ENCODE peak calls at places on chromosomes 6 and 20, in six cellular contexts. T is A549, U is H1, F is HepG2, M is GM12878, J is K562. L is an unnamed sample.

GRCh38 chr6:110495949-110496348 is 19.5 kb upstream of the SLC22A16 start:
- DNase-seq in T (no peak), U (no peak), F (no peak), M (no peak), J (peak), L (no peak)

GRCh38 chr20:54339093-54339492 is 131.2 kb downstream of the PFDN4 start:
- DNase-seq in T (no peak), U (no peak), F (no peak), M (no peak), J (no peak), L (no peak)

GRCh38 chr6:36131517-36132220 is 1.4 kb downstream of the MAPK13 start:
- DNase-seq in T (no peak), U (no peak), F (peak), M (peak), J (peak), L (peak)

GRCh38 chr6:100100776-100101175 is 106.8 kb upstream of the MCHR2 start:
- DNase-seq in T (no peak), U (no peak), F (no peak), M (no peak), J (no peak), L (no peak)

GRCh38 chr6:41546475-41546865 is 289 bp downstream of the FOXP4 start:
- DNase-seq in T (peak), U (no peak), F (no peak), M (no peak), J (no peak), L (no peak)

GRCh38 chr6:153872946-153873345 is 166.1 kb upstream of the OPRM1 start:
- DNase-seq in T (no peak), U (no peak), F (no peak), M (no peak), J (no peak), L (no peak)

GRCh38 chr6:107653183-107653580 is 163.3 kb downstream of the SOBP start:
- DNase-seq in T (no peak), U (no peak), F (no peak), M (no peak), J (peak), L (no peak)

GRCh38 chr6:123777554-123777953 is 26.1 kb upstream of the NKAIN2 start:
- DNase-seq in T (no peak), U (no peak), F (no peak), M (no peak), J (no peak), L (peak)

DNA sequence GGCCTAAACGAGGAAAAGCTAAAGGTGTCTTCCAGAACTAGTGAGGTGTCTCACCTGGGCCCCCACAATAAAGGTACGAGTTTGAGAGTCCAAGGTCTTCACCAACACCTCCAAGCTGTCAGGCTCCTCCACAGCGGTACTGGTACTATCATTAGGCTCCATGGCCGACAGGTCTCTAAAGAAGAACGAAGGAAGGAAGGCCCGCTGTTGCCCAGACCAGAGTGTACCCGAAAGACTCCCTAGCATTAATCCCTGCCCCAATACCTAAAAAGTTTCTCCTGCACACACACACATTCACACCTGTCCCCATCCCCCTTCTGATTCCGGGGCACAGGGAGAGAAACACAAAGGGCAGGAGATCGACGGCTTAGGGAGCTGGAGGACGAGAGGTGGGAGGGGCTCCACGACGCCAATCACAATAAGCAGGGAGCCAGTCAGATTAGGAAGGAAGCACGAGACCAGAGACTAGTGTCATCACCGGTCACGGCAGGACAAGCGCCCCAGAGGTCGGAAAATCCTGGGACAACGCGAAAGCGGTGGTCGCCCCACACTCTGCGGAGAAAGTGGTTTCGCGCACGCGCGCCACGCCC is 764 bp downstream of the BAG6 start:
- DNase-seq in T (peak), U (no peak), F (peak), M (no peak), J (peak), L (peak)
- TF ChIP-seq RFX5 in T (no peak), U (no peak), F (no peak), M (no peak), J (no peak), L (no peak)

DNA sequence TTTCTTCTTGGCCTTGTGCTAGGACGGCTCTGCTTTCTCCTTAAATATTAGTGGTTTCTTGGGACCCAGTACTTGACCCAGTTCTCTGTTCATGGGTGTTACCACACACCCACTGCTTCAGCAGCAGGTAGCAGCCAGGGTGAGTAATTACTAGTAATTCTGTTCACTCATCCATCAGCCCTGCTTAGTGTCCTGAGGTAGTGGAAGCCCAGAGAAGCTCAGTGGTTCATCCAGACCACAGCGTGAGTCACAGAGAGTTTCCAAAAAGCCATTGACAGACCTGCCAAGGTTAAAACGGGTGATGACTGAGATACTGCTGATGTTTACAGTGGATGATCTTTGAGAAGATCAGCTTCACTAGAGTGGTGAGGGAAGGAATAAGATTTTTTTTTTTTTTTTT is 51.7 kb upstream of the HINT3 start:
- DNase-seq in T (no peak), U (no peak), F (no peak), M (peak), J (no peak), L (peak)
- TF ChIP-seq RFX5 in T (no peak), U (no peak), F (no peak), M (no peak), J (no peak), L (no peak)

DNA sequence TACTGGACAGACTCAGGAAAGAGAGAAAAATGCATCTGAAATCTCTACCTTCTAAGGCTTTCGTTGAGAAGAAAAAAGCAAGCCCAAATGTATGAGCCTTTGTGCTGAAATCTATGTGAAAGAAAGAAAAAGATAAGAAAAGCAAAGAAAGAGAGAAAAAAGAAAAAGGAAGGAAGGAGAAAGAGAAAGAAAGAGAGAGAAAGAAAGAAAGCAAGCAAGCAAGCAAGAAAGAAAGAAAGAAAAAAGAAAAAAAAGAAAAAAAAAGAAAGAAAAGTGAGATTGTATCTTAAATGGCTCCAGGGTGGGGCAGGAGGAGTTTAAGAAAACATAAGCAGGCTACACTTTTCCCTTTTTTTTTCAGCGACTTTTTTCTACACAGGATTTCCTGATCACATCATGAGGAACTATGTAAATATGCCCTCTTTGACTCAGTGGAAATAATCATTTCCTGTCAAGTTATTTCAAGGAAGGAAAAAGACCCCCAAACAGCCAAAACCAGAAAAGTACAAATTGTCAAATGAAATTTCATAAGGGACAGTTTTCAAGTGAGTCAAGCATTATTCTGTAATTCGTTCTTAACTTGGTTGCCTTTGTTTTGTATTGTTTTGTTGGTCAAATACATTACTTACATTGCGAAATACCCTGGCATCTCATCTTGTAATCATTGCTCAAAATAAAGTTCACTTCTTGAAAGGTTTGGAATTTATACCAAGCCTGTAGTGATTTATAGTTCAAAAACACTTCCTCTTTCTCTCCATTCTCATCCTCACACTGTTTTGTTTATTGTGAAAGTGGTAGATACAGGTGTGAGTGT is 79.5 kb upstream of the RNF217 start:
- DNase-seq in T (peak), U (no peak), F (no peak), M (no peak), J (no peak), L (peak)
- TF ChIP-seq RFX5 in T (no peak), U (no peak), F (no peak), M (no peak), J (no peak), L (no peak)

GRCh38 chr6:33964387-33964786 is 160.6 kb upstream of the MLN start:
- DNase-seq in T (no peak), U (no peak), F (no peak), M (no peak), J (no peak), L (no peak)

GRCh38 chr6:33967966-33968724 is 164.3 kb upstream of the MLN start:
- DNase-seq in T (peak), U (no peak), F (peak), M (no peak), J (peak), L (no peak)

GRCh38 chr6:33967266-33967767 is 163.5 kb upstream of the MLN start:
- DNase-seq in T (no peak), U (no peak), F (no peak), M (no peak), J (no peak), L (no peak)

GRCh38 chr6:33966536-33966935 is 162.7 kb upstream of the MLN start:
- DNase-seq in T (no peak), U (no peak), F (no peak), M (no peak), J (no peak), L (no peak)

DNA sequence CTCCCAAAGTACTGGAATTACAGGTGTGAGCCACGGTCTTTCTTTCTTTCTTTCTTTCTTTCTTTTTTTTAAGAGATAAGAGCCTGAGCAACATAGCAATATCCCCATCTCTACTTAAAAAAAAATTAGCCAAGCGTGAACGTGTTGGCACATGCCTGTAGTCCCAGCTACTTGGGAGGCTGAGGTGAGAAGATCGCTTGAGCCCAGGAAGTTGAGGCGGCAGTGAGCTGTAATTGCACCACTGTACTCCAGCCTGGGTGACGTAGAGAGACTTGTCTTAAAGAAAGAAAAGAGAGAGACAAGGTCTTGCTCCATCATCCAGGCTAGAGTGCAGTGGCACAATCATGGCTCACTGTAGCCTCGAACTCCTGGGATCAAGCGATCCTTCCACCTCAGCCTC is 162.0 kb upstream of the MLN start:
- DNase-seq in T (no peak), U (no peak), F (no peak), M (no peak), J (no peak), L (no peak)
- TF ChIP-seq RFX5 in T (no peak), U (no peak), F (no peak), M (no peak), J (no peak), L (no peak)

GRCh38 chr6:30615219-30615957 is 1.7 kb downstream of the PPP1R10 start:
- DNase-seq in T (peak), U (peak), F (peak), M (no peak), J (peak), L (peak)
- TF ChIP-seq RFX5 in T (no peak), U (no peak), F (no peak), M (no peak), J (no peak), L (no peak)

L was measured in IMR-90.